ENCODE peak calls at places on chromosome 19, in four cellular contexts. One of them, this sample, is unnamed.

GRCh38 chr19:1312732-1313694 is 27.3 kb downstream of the EFNA2 start:
- DNase-seq in AG09309: no peak
- DNase-seq in A549: peak
- DNase-seq in AG10803: peak
- DNase-seq in this sample: peak

GRCh38 chr19:23145617-23146415 is 29.0 kb downstream of the ZNF730 start:
- DNase-seq in AG09309: no peak
- DNase-seq in A549: no peak
- DNase-seq in AG10803: no peak
- DNase-seq in this sample: no peak

GRCh38 chr19:45900661-45901431 is 1.6 kb downstream of the MYPOP start:
- DNase-seq in AG09309: no peak
- DNase-seq in A549: no peak
- DNase-seq in AG10803: no peak
- DNase-seq in this sample: no peak

GRCh38 chr19:2507109-2507508 is 31.2 kb downstream of the GADD45B start:
- DNase-seq in AG09309: no peak
- DNase-seq in A549: peak
- DNase-seq in AG10803: peak
- DNase-seq in this sample: no peak

GRCh38 chr19:39377373-39378362 is 13.2 kb downstream of the PAF1 start:
- DNase-seq in AG09309: no peak
- DNase-seq in A549: no peak
- DNase-seq in AG10803: no peak
- DNase-seq in this sample: no peak

GRCh38 chr19:718251-719024 is 9.7 kb downstream of the PALM start:
- DNase-seq in AG09309: no peak
- DNase-seq in A549: no peak
- DNase-seq in AG10803: no peak
- DNase-seq in this sample: no peak

GRCh38 chr19:58154287-58154678 is 3.7 kb upstream of the ZNF329 start:
- DNase-seq in AG09309: peak
- DNase-seq in A549: no peak
- DNase-seq in AG10803: peak
- DNase-seq in this sample: no peak

GRCh38 chr19:23996549-23996948 is 81.9 kb downstream of the ZNF726 start:
- DNase-seq in AG09309: no peak
- DNase-seq in A549: peak
- DNase-seq in AG10803: no peak
- DNase-seq in this sample: no peak

GRCh38 chr19:4144666-4145261 is 8.7 kb upstream of the CREB3L3 start:
- DNase-seq in AG09309: no peak
- DNase-seq in A549: peak
- DNase-seq in AG10803: peak
- DNase-seq in this sample: no peak

GRCh38 chr19:7789447-7789846 is 26.4 kb downstream of the CLEC4M start:
- DNase-seq in AG09309: no peak
- DNase-seq in A549: no peak
- DNase-seq in AG10803: no peak
- DNase-seq in this sample: no peak

GRCh38 chr19:46251415-46251814 is 21.9 kb downstream of the IGFL1 start:
- DNase-seq in AG09309: no peak
- DNase-seq in A549: no peak
- DNase-seq in AG10803: no peak
- DNase-seq in this sample: no peak

GRCh38 chr19:49442793-49443365 is 1.6 kb upstream of the SLC17A7 start:
- DNase-seq in AG09309: no peak
- DNase-seq in A549: peak
- DNase-seq in AG10803: peak
- DNase-seq in this sample: peak

GRCh38 chr19:54469496-54469934 is 3.6 kb downstream of the CDC42EP5 start:
- DNase-seq in AG09309: no peak
- DNase-seq in A549: no peak
- DNase-seq in AG10803: no peak
- DNase-seq in this sample: no peak

GRCh38 chr19:11383706-11384048 is 437 bp downstream of the EPOR start:
- DNase-seq in AG09309: no peak
- DNase-seq in A549: no peak
- DNase-seq in AG10803: no peak
- DNase-seq in this sample: no peak

GRCh38 chr19:11380653-11381534 is 3.2 kb downstream of the EPOR start:
- DNase-seq in AG09309: peak
- DNase-seq in A549: peak
- DNase-seq in AG10803: peak
- DNase-seq in this sample: peak

GRCh38 chr19:11379857-11380350 is 4.2 kb downstream of the EPOR start:
- DNase-seq in AG09309: no peak
- DNase-seq in A549: no peak
- DNase-seq in AG10803: no peak
- DNase-seq in this sample: no peak

GRCh38 chr19:11382898-11383705 is 1.0 kb downstream of the EPOR start:
- DNase-seq in AG09309: no peak
- DNase-seq in A549: peak
- DNase-seq in AG10803: no peak
- DNase-seq in this sample: no peak

DNA sequence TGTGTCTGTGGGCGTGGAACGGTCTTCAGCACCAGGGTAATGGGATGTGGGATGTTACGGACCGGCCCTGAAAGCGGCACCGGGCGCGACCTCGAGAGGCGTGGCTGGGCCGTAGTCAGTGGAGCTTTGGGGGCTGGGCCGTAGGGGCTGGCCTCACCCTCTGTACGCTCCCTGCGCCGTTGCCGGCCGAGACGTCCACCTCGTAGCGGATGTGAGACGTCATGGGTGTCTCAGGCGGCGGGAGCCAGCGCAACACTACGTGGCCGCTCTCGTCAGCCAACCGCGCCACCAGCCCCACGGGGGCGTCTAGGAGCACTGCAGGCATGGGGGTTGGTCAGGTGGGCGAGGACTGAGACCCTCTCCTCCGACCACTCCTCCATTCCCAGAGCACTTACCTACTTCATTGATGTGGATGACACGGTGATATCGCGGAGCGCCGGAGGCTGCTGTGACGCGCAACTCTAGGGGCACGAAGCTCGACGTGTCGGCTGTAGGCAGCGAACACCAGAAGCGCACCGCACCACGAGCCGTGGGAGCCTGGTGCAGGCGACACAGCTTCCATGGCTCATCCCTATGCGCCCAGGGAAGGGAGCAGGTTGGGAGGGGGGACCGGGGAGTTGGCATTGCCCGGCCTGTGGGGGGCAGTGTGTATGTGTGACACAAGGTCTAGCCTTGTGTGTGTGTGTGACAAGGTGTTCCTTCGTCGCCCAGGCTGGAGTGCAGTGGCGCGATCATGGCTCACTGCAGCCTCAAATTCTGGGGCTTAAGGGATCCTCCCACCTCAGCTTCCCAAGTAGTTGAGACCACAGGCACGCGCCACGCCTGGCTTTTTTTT is 2.4 kb downstream of the EPOR start:
- DNase-seq in AG09309: no peak
- DNase-seq in A549: peak
- DNase-seq in AG10803: peak
- DNase-seq in this sample: no peak
- H3K4me3 ChIP-seq in AG09309: peak
- H3K4me3 ChIP-seq in A549: peak
- H3K4me3 ChIP-seq in AG10803: peak
- H3K4me3 ChIP-seq in this sample: peak

GRCh38 chr19:13163609-13164364 is 13.6 kb downstream of the IER2 start:
- DNase-seq in AG09309: no peak
- DNase-seq in A549: no peak
- DNase-seq in AG10803: peak
- DNase-seq in this sample: peak
- H3K4me3 ChIP-seq in AG09309: peak
- H3K4me3 ChIP-seq in A549: peak
- H3K4me3 ChIP-seq in AG10803: peak
- H3K4me3 ChIP-seq in this sample: peak

GRCh38 chr19:5585461-5586299 is 17.9 kb upstream of the TINCR start:
- DNase-seq in AG09309: no peak
- DNase-seq in A549: no peak
- DNase-seq in AG10803: no peak
- DNase-seq in this sample: no peak
- H3K4me3 ChIP-seq in AG09309: no peak
- H3K4me3 ChIP-seq in A549: no peak
- H3K4me3 ChIP-seq in AG10803: no peak
- H3K4me3 ChIP-seq in this sample: no peak

DNA sequence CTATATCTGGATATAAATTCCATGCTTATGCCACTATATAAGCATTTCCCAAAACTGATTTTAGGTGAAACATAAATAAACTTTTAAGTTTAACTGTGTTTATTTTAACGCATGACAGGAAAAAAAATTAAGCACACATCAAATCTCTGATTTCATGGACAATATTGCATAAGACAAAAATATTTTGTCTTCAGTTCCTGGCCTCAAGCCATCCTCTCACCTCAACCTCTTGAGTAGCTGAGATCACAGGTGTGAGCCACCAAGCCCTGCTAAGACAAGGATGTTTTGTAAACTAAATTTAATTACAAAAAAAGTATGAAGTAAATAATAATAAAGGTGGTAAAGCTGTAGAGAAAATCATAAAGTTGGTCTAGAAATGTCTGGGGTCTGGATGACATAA is 734 bp upstream of the CEACAM6 start:
- DNase-seq in AG09309: no peak
- DNase-seq in A549: no peak
- DNase-seq in AG10803: no peak
- DNase-seq in this sample: no peak
- H3K4me3 ChIP-seq in AG09309: no peak
- H3K4me3 ChIP-seq in A549: no peak
- H3K4me3 ChIP-seq in AG10803: no peak
- H3K4me3 ChIP-seq in this sample: no peak

GRCh38 chr19:10688545-10689280 is 12.5 kb upstream of the QTRT1 start:
- DNase-seq in AG09309: no peak
- DNase-seq in A549: no peak
- DNase-seq in AG10803: no peak
- DNase-seq in this sample: no peak
- H3K4me3 ChIP-seq in AG09309: no peak
- H3K4me3 ChIP-seq in A549: no peak
- H3K4me3 ChIP-seq in AG10803: no peak
- H3K4me3 ChIP-seq in this sample: no peak

GRCh38 chr19:15297416-15298224 is 34.7 kb downstream of the BRD4 start:
- DNase-seq in AG09309: peak
- DNase-seq in A549: peak
- DNase-seq in AG10803: peak
- DNase-seq in this sample: peak
- H3K4me3 ChIP-seq in AG09309: no peak
- H3K4me3 ChIP-seq in A549: peak
- H3K4me3 ChIP-seq in AG10803: no peak
- H3K4me3 ChIP-seq in this sample: no peak

DNA sequence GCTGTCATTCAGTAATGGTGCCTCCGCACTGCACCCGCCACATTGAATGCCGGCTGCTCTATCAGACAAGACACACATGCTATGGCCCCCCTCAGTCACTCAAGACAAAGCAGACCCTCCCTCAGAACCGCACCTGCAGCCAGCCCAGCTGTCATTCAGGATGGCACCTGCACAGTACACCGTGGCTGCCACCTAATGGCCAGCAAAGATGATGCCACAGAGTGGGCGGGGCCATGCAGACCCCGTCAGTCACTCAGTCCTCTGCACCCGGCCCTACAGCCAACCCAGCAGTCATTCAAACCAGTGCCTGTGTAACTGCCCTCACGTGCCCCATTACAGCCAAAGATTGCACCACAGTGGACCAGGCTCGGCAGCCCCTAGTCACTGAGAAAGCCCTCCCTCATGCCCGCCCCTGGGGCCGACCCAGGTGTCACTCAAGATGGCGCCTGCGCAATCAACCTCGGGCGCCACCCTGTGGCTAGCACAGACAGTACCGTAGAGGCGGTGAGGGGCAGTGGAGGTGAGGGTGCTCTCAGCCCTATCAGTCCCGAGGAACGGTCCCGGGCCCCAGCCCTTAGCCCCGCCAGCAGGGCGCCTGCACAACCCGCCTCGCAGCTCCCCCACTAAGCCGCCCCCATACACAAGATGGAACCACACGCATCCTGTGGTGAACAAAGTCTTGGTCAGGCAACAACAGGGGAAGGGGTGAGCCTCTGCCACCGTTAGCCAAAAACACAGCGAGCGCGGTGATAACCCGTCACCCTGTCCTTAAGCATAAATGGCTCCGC is 2.4 kb downstream of the PEG3 start:
- DNase-seq in AG09309: no peak
- DNase-seq in A549: no peak
- DNase-seq in AG10803: no peak
- DNase-seq in this sample: no peak
- H3K4me3 ChIP-seq in AG09309: no peak
- H3K4me3 ChIP-seq in A549: no peak
- H3K4me3 ChIP-seq in AG10803: no peak
- H3K4me3 ChIP-seq in this sample: no peak

GRCh38 chr19:13938361-13939027 is at the start of gene PODNL1:
- DNase-seq in AG09309: peak
- DNase-seq in A549: no peak
- DNase-seq in AG10803: peak
- DNase-seq in this sample: no peak
- H3K4me3 ChIP-seq in AG09309: peak
- H3K4me3 ChIP-seq in A549: no peak
- H3K4me3 ChIP-seq in AG10803: peak
- H3K4me3 ChIP-seq in this sample: peak

DNA sequence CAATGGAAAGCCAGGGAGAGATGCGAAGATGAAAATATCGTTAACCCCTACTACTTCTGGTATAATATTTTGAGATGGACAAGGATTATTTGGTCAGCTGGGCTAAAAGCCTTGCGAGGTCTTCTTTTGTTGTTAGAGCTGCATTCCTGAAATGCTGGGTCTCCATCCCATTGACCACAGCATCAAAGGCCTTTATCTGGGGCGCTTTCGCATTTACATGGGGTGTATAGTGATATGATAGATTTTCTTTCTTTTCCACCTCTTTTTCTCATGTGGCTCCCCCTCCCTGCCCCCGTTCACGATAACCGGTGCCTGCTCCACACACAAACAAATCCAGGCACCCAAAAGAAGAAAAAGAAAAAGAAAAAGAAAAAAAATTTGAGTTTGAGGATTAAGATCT is 77.5 kb downstream of the ZNF536 start:
- DNase-seq in AG09309: no peak
- DNase-seq in A549: no peak
- DNase-seq in AG10803: peak
- DNase-seq in this sample: no peak
- H3K4me3 ChIP-seq in AG09309: no peak
- H3K4me3 ChIP-seq in A549: no peak
- H3K4me3 ChIP-seq in AG10803: peak
- H3K4me3 ChIP-seq in this sample: no peak

GRCh38 chr19:33370783-33371182 is 2.7 kb upstream of the CEBPG start:
- DNase-seq in AG09309: no peak
- DNase-seq in A549: no peak
- DNase-seq in AG10803: no peak
- DNase-seq in this sample: no peak

GRCh38 chr19:33366127-33366526 is 7.4 kb upstream of the CEBPG start:
- DNase-seq in AG09309: no peak
- DNase-seq in A549: no peak
- DNase-seq in AG10803: no peak
- DNase-seq in this sample: no peak

GRCh38 chr19:33365676-33366075 is 7.8 kb upstream of the CEBPG start:
- DNase-seq in AG09309: no peak
- DNase-seq in A549: no peak
- DNase-seq in AG10803: no peak
- DNase-seq in this sample: no peak

GRCh38 chr19:33366917-33367316 is 6.6 kb upstream of the CEBPG start:
- DNase-seq in AG09309: no peak
- DNase-seq in A549: no peak
- DNase-seq in AG10803: no peak
- DNase-seq in this sample: no peak

GRCh38 chr19:33368074-33368864 is 5.2 kb upstream of the CEBPG start:
- DNase-seq in AG09309: no peak
- DNase-seq in A549: no peak
- DNase-seq in AG10803: no peak
- DNase-seq in this sample: no peak
- H3K4me3 ChIP-seq in AG09309: no peak
- H3K4me3 ChIP-seq in A549: no peak
- H3K4me3 ChIP-seq in AG10803: no peak
- H3K4me3 ChIP-seq in this sample: no peak